ENCODE peak calls at places on chromosomes 6 and 20, in six cellular contexts. J is neural progenitor cell, A is SK-N-SH, I is HCT116, B is MM.1S, W is PC-3. U is an unnamed sample.
A peak's percentile ranks its signal among the peaks of the same experiment; 100 is the strongest.

GRCh38 chr6:113476937-113477839 is 380.0 kb upstream of the MARCKS start:
- DNase-seq in I (no peak), A (no peak), J (no peak), W (peak; percentile 4), B (no peak), U (peak; percentile 72)

GRCh38 chr6:82017316-82017715 is 230.2 kb downstream of the IBTK start:
- DNase-seq in W (peak; percentile 72), A (no peak), I (peak; percentile 55), B (no peak), J (peak; percentile 39), U (peak; percentile 95)

GRCh38 chr6:128487746-128488145 is 32.7 kb downstream of the PTPRK start:
- DNase-seq in A (no peak), W (no peak), J (no peak), I (no peak), B (no peak), U (peak; percentile 24)

GRCh38 chr6:16236648-16237199 is 1.7 kb upstream of the GMPR start:
- DNase-seq in I (no peak), B (peak; percentile 61), J (no peak), A (no peak), W (peak; percentile 38), U (peak; percentile 68)

GRCh38 chr6:113350521-113350920 is 506.6 kb upstream of the MARCKS start:
- DNase-seq in J (no peak), B (no peak), I (no peak), W (no peak), A (no peak), U (peak; percentile 48)

GRCh38 chr6:111534366-111534765 is 51.3 kb upstream of the REV3L start:
- DNase-seq in B (no peak), I (no peak), J (no peak), A (no peak), W (peak; percentile 31), U (no peak)

GRCh38 chr6:20875369-20875963 is 341.2 kb downstream of the CDKAL1 start:
- DNase-seq in I (no peak), W (peak; percentile 65), J (peak; percentile 33), A (peak; percentile 62), B (no peak), U (peak; percentile 38)

GRCh38 chr6:147633191-147633590 is 124.7 kb downstream of the SAMD5 start:
- DNase-seq in W (no peak), A (no peak), B (no peak), J (no peak), I (no peak), U (no peak)

GRCh38 chr6:106511274-106512047 is 117.8 kb downstream of the RTN4IP1 start:
- DNase-seq in W (peak; percentile 52), A (peak; percentile 60), I (no peak), B (no peak), J (peak; percentile 63), U (peak; percentile 83)

GRCh38 chr6:106512048-106512957 is 117.0 kb downstream of the RTN4IP1 start:
- DNase-seq in I (no peak), W (peak; percentile 58), B (peak; percentile 66), J (peak; percentile 73), A (peak; percentile 61), U (peak; percentile 82)

GRCh38 chr6:106514281-106514885 is 114.9 kb downstream of the RTN4IP1 start:
- DNase-seq in W (peak; percentile 54), J (no peak), I (no peak), A (no peak), B (no peak), U (no peak)

GRCh38 chr6:106513813-106514212 is 115.5 kb downstream of the RTN4IP1 start:
- DNase-seq in W (peak; percentile 63), I (no peak), A (peak; percentile 20), B (no peak), J (no peak), U (peak; percentile 46)

DNA sequence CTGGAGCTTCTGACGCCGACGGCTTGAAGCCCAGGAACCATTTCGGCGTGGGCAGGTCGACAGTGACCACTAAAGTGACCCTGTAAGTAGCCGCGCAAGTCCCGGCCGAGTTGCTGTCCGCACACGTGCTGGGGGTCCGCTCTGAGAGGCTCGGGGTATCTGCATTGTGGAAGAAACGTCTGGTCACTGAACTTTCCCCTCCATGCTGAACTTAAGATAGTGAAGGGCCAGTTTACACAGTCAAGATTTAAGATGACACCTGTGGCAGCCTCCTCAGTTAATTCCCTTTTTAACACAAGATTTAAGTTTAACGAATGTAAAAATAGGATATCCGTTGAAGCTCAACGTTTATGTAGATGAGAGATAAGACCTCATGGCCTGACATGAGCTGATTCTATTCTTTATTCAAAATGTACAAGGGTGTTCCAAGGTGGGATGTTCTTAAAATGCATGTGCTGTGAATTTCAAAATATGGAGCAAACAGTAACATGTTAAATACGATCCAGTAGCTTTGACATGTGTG is 116.3 kb downstream of the RTN4IP1 start:
- DNase-seq in J (no peak), A (no peak), W (no peak), I (no peak), B (no peak), U (no peak)
- H3K9ac ChIP-seq in J (no peak overlapping the region), A (peak overlapping the region; percentile 86), W (peak overlapping the region; percentile 91), I (no peak overlapping the region), B (no peak overlapping the region), U (peak overlapping the region; percentile 76)

GRCh38 chr20:53931597-53931996 is 138.8 kb downstream of the BCAS1 start:
- DNase-seq in J (no peak), B (no peak), A (no peak), I (no peak), W (no peak), U (no peak)
- H3K4me1 ChIP-seq in J (peaks cover 14% of the 10 kb centered on the region), B (peaks cover 63% of the 10 kb centered on the region), A (no peaks in the 10 kb centered on the region), I (no peaks in the 10 kb centered on the region), W (peaks cover 31% of the 10 kb centered on the region), U (peaks cover 31% of the 10 kb centered on the region)

DNA sequence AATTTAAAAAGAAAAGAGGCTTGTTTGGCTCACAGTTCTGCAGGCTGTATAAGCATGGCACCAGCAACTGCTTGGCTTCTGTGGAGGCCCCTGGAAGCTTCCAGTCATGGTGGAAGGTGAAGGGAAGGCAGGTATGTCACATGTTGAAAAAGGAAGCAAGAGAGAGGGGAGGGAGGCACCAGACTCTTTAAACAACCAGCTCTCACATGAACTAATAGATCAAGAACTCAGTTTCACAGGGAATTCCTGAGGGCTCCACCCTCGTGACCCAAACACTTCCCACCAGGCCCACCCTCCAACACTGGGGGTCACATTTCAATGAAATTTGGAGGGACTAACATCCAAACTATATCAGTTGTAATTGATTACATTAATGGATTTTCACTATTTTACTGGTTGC is 127.9 kb upstream of the MLIP start:
- DNase-seq in A (no peak), I (no peak), J (no peak), W (no peak), B (no peak), U (no peak)
- TF ChIP-seq EZH2phosphoT487 in A (no peak), I (no peak), J (no peak), W (no peak), B (no peak), U (no peak)

GRCh38 chr6:162271922-162272321 is 455.6 kb downstream of the PRKN start:
- DNase-seq in I (no peak), W (no peak), J (peak; percentile 25), B (no peak), A (peak; percentile 17), U (no peak)
- H3K9ac ChIP-seq in I (no peak overlapping the region), W (no peak overlapping the region), J (no peak overlapping the region), B (no peak overlapping the region), A (no peak overlapping the region), U (no peak overlapping the region)

DNA sequence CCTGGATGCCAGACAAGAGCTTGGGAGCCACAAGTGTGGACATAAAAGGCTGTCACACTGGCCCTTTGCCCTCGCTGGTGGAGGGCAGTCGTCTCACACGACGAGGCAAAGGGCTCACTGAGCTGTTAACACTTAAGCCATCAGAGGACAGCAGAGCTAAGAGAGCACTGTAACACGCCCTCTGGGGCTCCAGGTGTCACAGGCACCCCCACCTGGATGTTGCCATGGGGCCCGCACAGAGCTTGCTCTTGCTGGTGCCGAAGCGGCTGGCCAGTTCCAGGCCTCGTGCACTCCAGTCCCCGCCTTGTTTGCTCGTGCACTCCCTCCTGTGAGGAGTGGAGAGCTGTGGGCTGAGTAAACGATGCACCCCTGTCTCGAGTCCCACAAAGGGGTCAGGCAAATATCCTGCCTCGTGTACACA is 37.4 kb downstream of the SLC35D3 start:
- DNase-seq in A (peak; percentile 36), J (peak; percentile 21), W (no peak), B (no peak), I (no peak), U (no peak)
- H3K4me1 ChIP-seq in A (peaks cover 19% of the 10 kb centered on the region), J (peaks cover 10% of the 10 kb centered on the region), W (no peaks in the 10 kb centered on the region), B (peaks cover 8% of the 10 kb centered on the region), I (no peaks in the 10 kb centered on the region), U (no peaks in the 10 kb centered on the region)

GRCh38 chr20:58613061-58613854 is 37.8 kb upstream of the STX16 start:
- DNase-seq in W (no peak), J (no peak), I (no peak), B (no peak), A (no peak), U (no peak)

GRCh38 chr20:58612021-58612700 is 38.9 kb upstream of the STX16 start:
- DNase-seq in A (no peak), I (no peak), J (no peak), W (no peak), B (no peak), U (no peak)

GRCh38 chr20:58610811-58611210 is 40.3 kb upstream of the STX16 start:
- DNase-seq in W (no peak), B (no peak), I (no peak), A (no peak), J (no peak), U (no peak)

GRCh38 chr20:58610071-58610800 is 40.8 kb upstream of the STX16 start:
- DNase-seq in A (no peak), W (no peak), J (no peak), B (no peak), I (no peak), U (no peak)

GRCh38 chr20:58611236-58612020 is 39.7 kb upstream of the STX16 start:
- DNase-seq in A (no peak), B (no peak), J (no peak), W (peak; percentile 99), I (no peak), U (no peak)
- TF ChIP-seq EZH2phosphoT487 in A (no peak), B (no peak), J (no peak), W (no peak), I (no peak), U (no peak)

GRCh38 chr20:4985658-4986057 is 15.7 kb downstream of the SLC23A2 start:
- DNase-seq in B (no peak), W (no peak), I (no peak), A (peak; percentile 61), J (no peak), U (peak; percentile 14)
- H3K9ac ChIP-seq in B (no peak overlapping the region), W (no peak overlapping the region), I (no peak overlapping the region), A (no peak overlapping the region), J (no peak overlapping the region), U (no peak overlapping the region)

GRCh38 chr6:41642960-41643898 is 5.0 kb downstream of the MDFI start:
- DNase-seq in J (no peak), B (no peak), W (no peak), A (no peak), I (no peak), U (no peak)
- H3K4me1 ChIP-seq in J (peaks cover 48% of the 10 kb centered on the region), B (no peaks in the 10 kb centered on the region), W (peaks cover 7% of the 10 kb centered on the region), A (peaks cover 23% of the 10 kb centered on the region), I (peaks cover 11% of the 10 kb centered on the region), U (no peaks in the 10 kb centered on the region)

GRCh38 chr6:127463056-127463455 is 3.9 kb upstream of the KIAA0408 start:
- DNase-seq in B (no peak), W (peak; percentile 12), A (no peak), J (no peak), I (no peak), U (peak; percentile 42)
- TF ChIP-seq EZH2phosphoT487 in B (no peak), W (no peak), A (no peak), J (no peak), I (no peak), U (no peak)

U was measured in GM23248.